ENCODE peak calls at places on chromosomes 3 and 15, in nine cellular contexts. One of them, this sample, is unnamed.

GRCh38 chr3:55165278-55165677 is 237.4 kb upstream of the LRTM1 start:
- DNase-seq in CD4-positive, CD25-positive, alpha-beta regulatory T cell: no peak
- DNase-seq in A549: no peak
- DNase-seq in activated CD4-positive, CD25-positive, alpha-beta regulatory T cell: no peak
- DNase-seq in mucosa of gallbladder: no peak
- DNase-seq in NCI-H1417 treated with DMSO at 0.1 percent for 48 hours: no peak
- DNase-seq in ACHN: no peak
- DNase-seq in activated naive CD4-positive, alpha-beta T cell: no peak
- DNase-seq in lower leg skin: no peak
- DNase-seq in this sample: peak

GRCh38 chr3:46953265-46954010 is 23.1 kb downstream of the CCDC12 start:
- DNase-seq in activated naive CD4-positive, alpha-beta T cell: no peak
- DNase-seq in lower leg skin: no peak
- DNase-seq in ACHN: no peak
- DNase-seq in CD4-positive, CD25-positive, alpha-beta regulatory T cell: no peak
- DNase-seq in activated CD4-positive, CD25-positive, alpha-beta regulatory T cell: no peak
- DNase-seq in mucosa of gallbladder: no peak
- DNase-seq in A549: no peak
- DNase-seq in NCI-H1417 treated with DMSO at 0.1 percent for 48 hours: no peak
- DNase-seq in this sample: no peak

GRCh38 chr3:46737320-46737719 is 19.7 kb upstream of the PRSS50 start:
- DNase-seq in A549: no peak
- DNase-seq in CD4-positive, CD25-positive, alpha-beta regulatory T cell: no peak
- DNase-seq in NCI-H1417 treated with DMSO at 0.1 percent for 48 hours: no peak
- DNase-seq in lower leg skin: no peak
- DNase-seq in activated naive CD4-positive, alpha-beta T cell: no peak
- DNase-seq in ACHN: no peak
- DNase-seq in activated CD4-positive, CD25-positive, alpha-beta regulatory T cell: no peak
- DNase-seq in mucosa of gallbladder: no peak
- DNase-seq in this sample: no peak

GRCh38 chr15:82159922-82160321 is 102.6 kb downstream of the EFL1 start:
- DNase-seq in activated naive CD4-positive, alpha-beta T cell: no peak
- DNase-seq in A549: peak
- DNase-seq in mucosa of gallbladder: no peak
- DNase-seq in NCI-H1417 treated with DMSO at 0.1 percent for 48 hours: no peak
- DNase-seq in lower leg skin: no peak
- DNase-seq in activated CD4-positive, CD25-positive, alpha-beta regulatory T cell: no peak
- DNase-seq in ACHN: peak
- DNase-seq in CD4-positive, CD25-positive, alpha-beta regulatory T cell: no peak
- DNase-seq in this sample: peak

GRCh38 chr3:46312996-46313395 is 40.9 kb upstream of the CCR2 start:
- DNase-seq in activated CD4-positive, CD25-positive, alpha-beta regulatory T cell: no peak
- DNase-seq in NCI-H1417 treated with DMSO at 0.1 percent for 48 hours: no peak
- DNase-seq in ACHN: no peak
- DNase-seq in lower leg skin: peak
- DNase-seq in activated naive CD4-positive, alpha-beta T cell: no peak
- DNase-seq in mucosa of gallbladder: peak
- DNase-seq in CD4-positive, CD25-positive, alpha-beta regulatory T cell: no peak
- DNase-seq in A549: no peak
- DNase-seq in this sample: peak

GRCh38 chr15:52790166-52790708 is at the start of gene ONECUT1:
- DNase-seq in lower leg skin: no peak
- DNase-seq in ACHN: peak
- DNase-seq in A549: peak
- DNase-seq in activated CD4-positive, CD25-positive, alpha-beta regulatory T cell: no peak
- DNase-seq in activated naive CD4-positive, alpha-beta T cell: peak
- DNase-seq in CD4-positive, CD25-positive, alpha-beta regulatory T cell: no peak
- DNase-seq in mucosa of gallbladder: peak
- DNase-seq in NCI-H1417 treated with DMSO at 0.1 percent for 48 hours: no peak
- DNase-seq in this sample: peak

GRCh38 chr3:129552287-129553050 is 9.5 kb downstream of the H1-8 start:
- DNase-seq in NCI-H1417 treated with DMSO at 0.1 percent for 48 hours: no peak
- DNase-seq in ACHN: no peak
- DNase-seq in activated CD4-positive, CD25-positive, alpha-beta regulatory T cell: no peak
- DNase-seq in A549: no peak
- DNase-seq in activated naive CD4-positive, alpha-beta T cell: no peak
- DNase-seq in mucosa of gallbladder: no peak
- DNase-seq in CD4-positive, CD25-positive, alpha-beta regulatory T cell: no peak
- DNase-seq in lower leg skin: no peak
- DNase-seq in this sample: no peak

GRCh38 chr3:167941234-167941995 is 154.3 kb downstream of the GOLIM4 start:
- DNase-seq in mucosa of gallbladder: peak
- DNase-seq in lower leg skin: peak
- DNase-seq in activated CD4-positive, CD25-positive, alpha-beta regulatory T cell: no peak
- DNase-seq in activated naive CD4-positive, alpha-beta T cell: no peak
- DNase-seq in CD4-positive, CD25-positive, alpha-beta regulatory T cell: no peak
- DNase-seq in ACHN: no peak
- DNase-seq in NCI-H1417 treated with DMSO at 0.1 percent for 48 hours: no peak
- DNase-seq in A549: no peak
- DNase-seq in this sample: peak

GRCh38 chr3:15339001-15339400 is 6.6 kb upstream of the SH3BP5 start:
- DNase-seq in NCI-H1417 treated with DMSO at 0.1 percent for 48 hours: no peak
- DNase-seq in A549: no peak
- DNase-seq in activated naive CD4-positive, alpha-beta T cell: no peak
- DNase-seq in CD4-positive, CD25-positive, alpha-beta regulatory T cell: no peak
- DNase-seq in mucosa of gallbladder: no peak
- DNase-seq in ACHN: no peak
- DNase-seq in lower leg skin: no peak
- DNase-seq in activated CD4-positive, CD25-positive, alpha-beta regulatory T cell: no peak
- DNase-seq in this sample: no peak

GRCh38 chr15:93203036-93203435 is 114.0 kb upstream of the RGMA start:
- DNase-seq in mucosa of gallbladder: no peak
- DNase-seq in CD4-positive, CD25-positive, alpha-beta regulatory T cell: no peak
- DNase-seq in A549: no peak
- DNase-seq in ACHN: no peak
- DNase-seq in activated naive CD4-positive, alpha-beta T cell: no peak
- DNase-seq in NCI-H1417 treated with DMSO at 0.1 percent for 48 hours: no peak
- DNase-seq in activated CD4-positive, CD25-positive, alpha-beta regulatory T cell: no peak
- DNase-seq in lower leg skin: no peak
- DNase-seq in this sample: no peak

GRCh38 chr15:39699531-39700110 is 83.0 kb downstream of the FSIP1 start:
- DNase-seq in activated CD4-positive, CD25-positive, alpha-beta regulatory T cell: no peak
- DNase-seq in ACHN: no peak
- DNase-seq in A549: no peak
- DNase-seq in mucosa of gallbladder: no peak
- DNase-seq in NCI-H1417 treated with DMSO at 0.1 percent for 48 hours: no peak
- DNase-seq in activated naive CD4-positive, alpha-beta T cell: no peak
- DNase-seq in CD4-positive, CD25-positive, alpha-beta regulatory T cell: no peak
- DNase-seq in lower leg skin: no peak
- DNase-seq in this sample: no peak

GRCh38 chr3:48492461-48493202 is 11.3 kb downstream of the SHISA5 start:
- DNase-seq in activated CD4-positive, CD25-positive, alpha-beta regulatory T cell: no peak
- DNase-seq in ACHN: no peak
- DNase-seq in A549: no peak
- DNase-seq in lower leg skin: no peak
- DNase-seq in NCI-H1417 treated with DMSO at 0.1 percent for 48 hours: no peak
- DNase-seq in activated naive CD4-positive, alpha-beta T cell: no peak
- DNase-seq in CD4-positive, CD25-positive, alpha-beta regulatory T cell: no peak
- DNase-seq in mucosa of gallbladder: no peak
- DNase-seq in this sample: no peak

GRCh38 chr3:120471643-120472042 is 20.9 kb upstream of the FSTL1 start:
- DNase-seq in activated CD4-positive, CD25-positive, alpha-beta regulatory T cell: no peak
- DNase-seq in A549: no peak
- DNase-seq in lower leg skin: no peak
- DNase-seq in NCI-H1417 treated with DMSO at 0.1 percent for 48 hours: no peak
- DNase-seq in CD4-positive, CD25-positive, alpha-beta regulatory T cell: no peak
- DNase-seq in activated naive CD4-positive, alpha-beta T cell: no peak
- DNase-seq in mucosa of gallbladder: no peak
- DNase-seq in ACHN: peak
- DNase-seq in this sample: peak

GRCh38 chr15:56351362-56351761 is 13.9 kb upstream of the TEX9 start:
- DNase-seq in activated naive CD4-positive, alpha-beta T cell: no peak
- DNase-seq in activated CD4-positive, CD25-positive, alpha-beta regulatory T cell: no peak
- DNase-seq in A549: no peak
- DNase-seq in NCI-H1417 treated with DMSO at 0.1 percent for 48 hours: no peak
- DNase-seq in ACHN: no peak
- DNase-seq in CD4-positive, CD25-positive, alpha-beta regulatory T cell: no peak
- DNase-seq in lower leg skin: no peak
- DNase-seq in mucosa of gallbladder: no peak
- DNase-seq in this sample: no peak

GRCh38 chr15:93900476-93901400 is 330.6 kb upstream of the MCTP2 start:
- DNase-seq in activated naive CD4-positive, alpha-beta T cell: no peak
- DNase-seq in lower leg skin: no peak
- DNase-seq in ACHN: no peak
- DNase-seq in CD4-positive, CD25-positive, alpha-beta regulatory T cell: peak
- DNase-seq in A549: no peak
- DNase-seq in mucosa of gallbladder: no peak
- DNase-seq in NCI-H1417 treated with DMSO at 0.1 percent for 48 hours: no peak
- DNase-seq in activated CD4-positive, CD25-positive, alpha-beta regulatory T cell: no peak
- DNase-seq in this sample: no peak

GRCh38 chr3:12230406-12230805 is 58.5 kb upstream of the PPARG start:
- DNase-seq in mucosa of gallbladder: no peak
- DNase-seq in ACHN: no peak
- DNase-seq in lower leg skin: no peak
- DNase-seq in activated naive CD4-positive, alpha-beta T cell: no peak
- DNase-seq in activated CD4-positive, CD25-positive, alpha-beta regulatory T cell: no peak
- DNase-seq in NCI-H1417 treated with DMSO at 0.1 percent for 48 hours: no peak
- DNase-seq in CD4-positive, CD25-positive, alpha-beta regulatory T cell: no peak
- DNase-seq in A549: no peak
- DNase-seq in this sample: no peak

GRCh38 chr3:101244212-101244575 is 76.2 kb downstream of the IMPG2 start:
- DNase-seq in NCI-H1417 treated with DMSO at 0.1 percent for 48 hours: no peak
- DNase-seq in mucosa of gallbladder: no peak
- DNase-seq in CD4-positive, CD25-positive, alpha-beta regulatory T cell: no peak
- DNase-seq in lower leg skin: no peak
- DNase-seq in A549: no peak
- DNase-seq in activated naive CD4-positive, alpha-beta T cell: no peak
- DNase-seq in ACHN: no peak
- DNase-seq in activated CD4-positive, CD25-positive, alpha-beta regulatory T cell: no peak
- DNase-seq in this sample: no peak

GRCh38 chr3:186003610-186004009 is 65.8 kb upstream of the TRA2B start:
- DNase-seq in NCI-H1417 treated with DMSO at 0.1 percent for 48 hours: no peak
- DNase-seq in activated naive CD4-positive, alpha-beta T cell: no peak
- DNase-seq in mucosa of gallbladder: no peak
- DNase-seq in lower leg skin: no peak
- DNase-seq in A549: no peak
- DNase-seq in ACHN: no peak
- DNase-seq in activated CD4-positive, CD25-positive, alpha-beta regulatory T cell: no peak
- DNase-seq in CD4-positive, CD25-positive, alpha-beta regulatory T cell: no peak
- DNase-seq in this sample: no peak

GRCh38 chr3:186825294-186825821 is 17.2 kb upstream of the ADIPOQ start:
- DNase-seq in A549: no peak
- DNase-seq in activated naive CD4-positive, alpha-beta T cell: peak
- DNase-seq in mucosa of gallbladder: no peak
- DNase-seq in CD4-positive, CD25-positive, alpha-beta regulatory T cell: no peak
- DNase-seq in lower leg skin: no peak
- DNase-seq in activated CD4-positive, CD25-positive, alpha-beta regulatory T cell: no peak
- DNase-seq in NCI-H1417 treated with DMSO at 0.1 percent for 48 hours: peak
- DNase-seq in ACHN: no peak
- DNase-seq in this sample: peak

GRCh38 chr3:58749948-58750347 is 83.4 kb upstream of the FAM3D start:
- DNase-seq in CD4-positive, CD25-positive, alpha-beta regulatory T cell: no peak
- DNase-seq in activated CD4-positive, CD25-positive, alpha-beta regulatory T cell: no peak
- DNase-seq in mucosa of gallbladder: no peak
- DNase-seq in lower leg skin: no peak
- DNase-seq in A549: no peak
- DNase-seq in activated naive CD4-positive, alpha-beta T cell: no peak
- DNase-seq in NCI-H1417 treated with DMSO at 0.1 percent for 48 hours: no peak
- DNase-seq in ACHN: no peak
- DNase-seq in this sample: no peak

GRCh38 chr3:8755564-8756237 is 13.7 kb downstream of the OXTR start:
- DNase-seq in NCI-H1417 treated with DMSO at 0.1 percent for 48 hours: no peak
- DNase-seq in A549: peak
- DNase-seq in CD4-positive, CD25-positive, alpha-beta regulatory T cell: no peak
- DNase-seq in mucosa of gallbladder: no peak
- DNase-seq in lower leg skin: no peak
- DNase-seq in ACHN: no peak
- DNase-seq in activated naive CD4-positive, alpha-beta T cell: no peak
- DNase-seq in activated CD4-positive, CD25-positive, alpha-beta regulatory T cell: no peak
- DNase-seq in this sample: peak

GRCh38 chr3:190737451-190737850 is 125.0 kb downstream of the GMNC start:
- DNase-seq in lower leg skin: no peak
- DNase-seq in ACHN: no peak
- DNase-seq in NCI-H1417 treated with DMSO at 0.1 percent for 48 hours: no peak
- DNase-seq in activated naive CD4-positive, alpha-beta T cell: no peak
- DNase-seq in CD4-positive, CD25-positive, alpha-beta regulatory T cell: no peak
- DNase-seq in activated CD4-positive, CD25-positive, alpha-beta regulatory T cell: no peak
- DNase-seq in mucosa of gallbladder: no peak
- DNase-seq in A549: no peak
- DNase-seq in this sample: no peak

GRCh38 chr3:36763850-36764703 is at the start of gene DCLK3:
- DNase-seq in activated CD4-positive, CD25-positive, alpha-beta regulatory T cell: no peak
- DNase-seq in activated naive CD4-positive, alpha-beta T cell: no peak
- DNase-seq in lower leg skin: no peak
- DNase-seq in mucosa of gallbladder: no peak
- DNase-seq in A549: no peak
- DNase-seq in ACHN: no peak
- DNase-seq in CD4-positive, CD25-positive, alpha-beta regulatory T cell: no peak
- DNase-seq in NCI-H1417 treated with DMSO at 0.1 percent for 48 hours: no peak
- DNase-seq in this sample: no peak

GRCh38 chr3:138418556-138419206 is 15.7 kb upstream of the ESYT3 start:
- DNase-seq in activated CD4-positive, CD25-positive, alpha-beta regulatory T cell: no peak
- DNase-seq in ACHN: no peak
- DNase-seq in CD4-positive, CD25-positive, alpha-beta regulatory T cell: no peak
- DNase-seq in NCI-H1417 treated with DMSO at 0.1 percent for 48 hours: no peak
- DNase-seq in activated naive CD4-positive, alpha-beta T cell: no peak
- DNase-seq in A549: no peak
- DNase-seq in lower leg skin: no peak
- DNase-seq in mucosa of gallbladder: no peak
- DNase-seq in this sample: peak

GRCh38 chr3:98977520-98977919 is 76.0 kb upstream of the DCBLD2 start:
- DNase-seq in activated CD4-positive, CD25-positive, alpha-beta regulatory T cell: no peak
- DNase-seq in lower leg skin: no peak
- DNase-seq in CD4-positive, CD25-positive, alpha-beta regulatory T cell: no peak
- DNase-seq in mucosa of gallbladder: no peak
- DNase-seq in ACHN: peak
- DNase-seq in A549: peak
- DNase-seq in NCI-H1417 treated with DMSO at 0.1 percent for 48 hours: no peak
- DNase-seq in activated naive CD4-positive, alpha-beta T cell: no peak
- DNase-seq in this sample: peak

GRCh38 chr15:74406992-74407705 is 26.6 kb downstream of the SEMA7A start:
- DNase-seq in activated CD4-positive, CD25-positive, alpha-beta regulatory T cell: no peak
- DNase-seq in NCI-H1417 treated with DMSO at 0.1 percent for 48 hours: no peak
- DNase-seq in CD4-positive, CD25-positive, alpha-beta regulatory T cell: no peak
- DNase-seq in activated naive CD4-positive, alpha-beta T cell: no peak
- DNase-seq in ACHN: peak
- DNase-seq in A549: peak
- DNase-seq in lower leg skin: no peak
- DNase-seq in mucosa of gallbladder: no peak
- DNase-seq in this sample: peak

GRCh38 chr3:18062289-18063025 is 320.0 kb upstream of the TBC1D5 start:
- DNase-seq in CD4-positive, CD25-positive, alpha-beta regulatory T cell: no peak
- DNase-seq in A549: no peak
- DNase-seq in activated naive CD4-positive, alpha-beta T cell: no peak
- DNase-seq in lower leg skin: no peak
- DNase-seq in mucosa of gallbladder: no peak
- DNase-seq in NCI-H1417 treated with DMSO at 0.1 percent for 48 hours: no peak
- DNase-seq in activated CD4-positive, CD25-positive, alpha-beta regulatory T cell: no peak
- DNase-seq in ACHN: no peak
- DNase-seq in this sample: peak

GRCh38 chr3:24963762-24964625 is 464.1 kb upstream of the RARB start:
- DNase-seq in mucosa of gallbladder: no peak
- DNase-seq in CD4-positive, CD25-positive, alpha-beta regulatory T cell: no peak
- DNase-seq in A549: peak
- DNase-seq in activated CD4-positive, CD25-positive, alpha-beta regulatory T cell: no peak
- DNase-seq in lower leg skin: no peak
- DNase-seq in activated naive CD4-positive, alpha-beta T cell: no peak
- DNase-seq in NCI-H1417 treated with DMSO at 0.1 percent for 48 hours: no peak
- DNase-seq in ACHN: peak
- DNase-seq in this sample: peak

GRCh38 chr15:27820232-27820631 is 278.9 kb downstream of the OCA2 start:
- DNase-seq in ACHN: peak
- DNase-seq in activated CD4-positive, CD25-positive, alpha-beta regulatory T cell: no peak
- DNase-seq in A549: peak
- DNase-seq in activated naive CD4-positive, alpha-beta T cell: no peak
- DNase-seq in lower leg skin: no peak
- DNase-seq in mucosa of gallbladder: no peak
- DNase-seq in NCI-H1417 treated with DMSO at 0.1 percent for 48 hours: no peak
- DNase-seq in CD4-positive, CD25-positive, alpha-beta regulatory T cell: no peak
- DNase-seq in this sample: peak

GRCh38 chr3:52374173-52374572 is 58.1 kb downstream of the DNAH1 start:
- DNase-seq in lower leg skin: no peak
- DNase-seq in activated naive CD4-positive, alpha-beta T cell: no peak
- DNase-seq in NCI-H1417 treated with DMSO at 0.1 percent for 48 hours: no peak
- DNase-seq in activated CD4-positive, CD25-positive, alpha-beta regulatory T cell: no peak
- DNase-seq in A549: no peak
- DNase-seq in CD4-positive, CD25-positive, alpha-beta regulatory T cell: no peak
- DNase-seq in mucosa of gallbladder: no peak
- DNase-seq in ACHN: no peak
- DNase-seq in this sample: no peak

GRCh38 chr15:100925480-100925879 is 6.3 kb downstream of the LRRK1 start:
- DNase-seq in CD4-positive, CD25-positive, alpha-beta regulatory T cell: no peak
- DNase-seq in NCI-H1417 treated with DMSO at 0.1 percent for 48 hours: no peak
- DNase-seq in A549: no peak
- DNase-seq in activated CD4-positive, CD25-positive, alpha-beta regulatory T cell: no peak
- DNase-seq in ACHN: no peak
- DNase-seq in mucosa of gallbladder: no peak
- DNase-seq in activated naive CD4-positive, alpha-beta T cell: no peak
- DNase-seq in lower leg skin: no peak
- DNase-seq in this sample: no peak

This sample was measured in choroid plexus epithelial cell.